ENCODE peak calls at places on chromosomes 5 and 9, in four cellular contexts. B is endodermal cell; I is CD8-positive, alpha-beta T cell; U is spleen. Q is an unnamed sample. For H3K4me1, the result is how much of the 10 kb centered on the place peaks cover.

GRCh38 chr5:179235416-179236400 is 109.6 kb downstream of the ADAMTS2 start:
- DNase-seq in B (peak), I (no peak), U (peak), Q (no peak)

GRCh38 chr9:136700309-136700708 is 12.1 kb upstream of the DIPK1B start:
- DNase-seq in B (no peak), I (no peak), U (no peak), Q (no peak)

GRCh38 chr5:74310967-74311930 is 329.3 kb downstream of the ENC1 start:
- DNase-seq in B (no peak), I (no peak), U (no peak), Q (peak)

GRCh38 chr5:36713541-36713940 is 107.1 kb downstream of the SLC1A3 start:
- DNase-seq in B (no peak), I (no peak), U (no peak), Q (no peak)

GRCh38 chr5:9468070-9468388 is 77.8 kb downstream of the SEMA5A start:
- DNase-seq in B (peak), I (no peak), U (no peak), Q (peak)

GRCh38 chr5:108093186-108093585 is 288.7 kb downstream of the FBXL17 start:
- DNase-seq in B (no peak), I (no peak), U (no peak), Q (peak)

GRCh38 chr5:107696071-107696470 is 25.3 kb upstream of the EFNA5 start:
- DNase-seq in B (peak), I (no peak), U (no peak), Q (no peak)

GRCh38 chr9:123395276-123396006 is 39.4 kb downstream of the CRB2 start:
- DNase-seq in B (peak), I (no peak), U (no peak), Q (no peak)

GRCh38 chr9:89923961-89924504 is 319.2 kb downstream of the GADD45G start:
- DNase-seq in B (peak), I (no peak), U (no peak), Q (peak)

GRCh38 chr5:66796306-66797292 is 200.4 kb downstream of the MAST4 start:
- DNase-seq in B (no peak), I (no peak), U (no peak), Q (no peak)

GRCh38 chr5:95842955-95843544 is 20.5 kb upstream of the GLRX start:
- DNase-seq in B (peak), I (peak), U (peak), Q (peak)

GRCh38 chr5:142669479-142669878 is 16.4 kb downstream of the FGF1 start:
- DNase-seq in B (peak), I (no peak), U (no peak), Q (no peak)

GRCh38 chr5:127409923-127410675 is 107.3 kb upstream of the PRRC1 start:
- DNase-seq in B (no peak), I (no peak), U (no peak), Q (no peak)
- H3K4me3 ChIP-seq in B (no peak), I (no peak), U (no peak), Q (no peak)

GRCh38 chr5:173781826-173782670 is 106.1 kb upstream of the CPEB4 start:
- DNase-seq in B (no peak), I (peak), U (peak), Q (peak)
- H3K4me1 ChIP-seq in B (under half), I (under half), U (half or more), Q (under half)

GRCh38 chr5:151082274-151082902 is 1.6 kb upstream of the TNIP1 start:
- DNase-seq in B (peak), I (no peak), U (peak), Q (no peak)
- H3K4me3 ChIP-seq in B (peak), I (no peak), U (no peak), Q (no peak)

DNA sequence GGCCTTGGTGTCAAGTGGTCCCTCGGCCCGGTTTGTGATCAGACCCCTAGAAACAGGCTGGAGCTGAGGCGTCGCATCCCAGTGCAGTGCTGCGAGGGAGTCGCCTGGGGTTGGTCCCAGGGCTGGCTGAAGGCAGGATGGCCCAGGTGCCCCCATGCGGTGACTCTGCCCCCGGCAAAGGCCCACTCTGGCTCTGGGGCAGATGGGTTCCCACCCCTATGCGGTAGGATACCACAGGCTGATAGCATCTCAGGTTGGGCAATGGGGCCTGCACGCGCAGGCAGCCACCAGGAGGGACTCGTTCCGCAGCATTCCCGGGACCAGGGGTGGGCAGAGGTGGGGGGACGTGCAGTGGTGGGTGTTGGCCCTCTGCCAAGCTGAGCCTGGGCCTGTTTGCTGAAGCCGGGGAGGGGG is 86.0 kb downstream of the RXRA start:
- DNase-seq in B (peak), I (no peak), U (no peak), Q (no peak)
- H3K4me1 ChIP-seq in B (under half), I (under half), U (half or more), Q (under half)

GRCh38 chr5:167296056-167296455 is 995.4 kb upstream of the WWC1 start:
- DNase-seq in B (no peak), I (no peak), U (no peak), Q (peak)
- H3K4me3 ChIP-seq in B (no peak), I (no peak), U (no peak), Q (no peak)

GRCh38 chr9:126346031-126346430 is 19.4 kb downstream of the MVB12B start:
- DNase-seq in B (no peak), I (no peak), U (no peak), Q (no peak)
- H3K4me1 ChIP-seq in B (under half), I (under half), U (under half), Q (under half)

GRCh38 chr9:21804791-21805190 is 2.4 kb downstream of the MTAP start:
- DNase-seq in B (no peak), I (no peak), U (no peak), Q (no peak)

GRCh38 chr9:21806644-21807043 is 4.2 kb downstream of the MTAP start:
- DNase-seq in B (no peak), I (no peak), U (no peak), Q (no peak)

GRCh38 chr9:21802418-21803000 is at the start of gene MTAP:
- DNase-seq in B (peak), I (peak), U (peak), Q (peak)

GRCh38 chr9:21803674-21804048 is 1.2 kb downstream of the MTAP start:
- DNase-seq in B (no peak), I (no peak), U (no peak), Q (peak)

GRCh38 chr9:21804336-21804735 is 1.9 kb downstream of the MTAP start:
- DNase-seq in B (no peak), I (no peak), U (no peak), Q (no peak)
- H3K4me3 ChIP-seq in B (peak), I (no peak), U (no peak), Q (peak)